ENCODE peak calls at places on chromosomes 13 and 19, in six cellular contexts. Z, P, M, N, C and R are unnamed samples.

GRCh38 chr19:33906578-33907335 is 110.1 kb downstream of the KCTD15 start:
- DNase-seq in C (no peak), N (peak; percentile 6), P (no peak), Z (peak; percentile 24), M (no peak), R (peak; percentile 23)

GRCh38 chr19:32339988-32340874 is 5.2 kb upstream of the ZNF507 start:
- DNase-seq in Z (peak; percentile 77), C (no peak), P (peak; percentile 37), N (peak; percentile 46), M (peak; percentile 65), R (peak; percentile 61)

GRCh38 chr19:1469936-1470863 is 8.8 kb downstream of the C19orf25 start:
- DNase-seq in C (no peak), Z (no peak), M (peak; percentile 64), P (no peak), N (no peak), R (no peak)

GRCh38 chr19:10699650-10700335 is 1.4 kb upstream of the QTRT1 start:
- DNase-seq in Z (peak; percentile 63), C (peak; percentile 35), P (peak; percentile 92), M (peak; percentile 82), N (peak; percentile 35), R (peak; percentile 64)

GRCh38 chr13:35979378-35979911 is 151.7 kb downstream of the DCLK1 start:
- DNase-seq in M (no peak), Z (no peak), P (no peak), N (no peak), C (no peak), R (peak; percentile 39)

GRCh38 chr19:31252476-31252875 is 96.8 kb downstream of the TSHZ3 start:
- DNase-seq in N (no peak), C (no peak), Z (no peak), P (no peak), M (no peak), R (no peak)

GRCh38 chr19:3459322-3459881 is 20.9 kb downstream of the SMIM24 start:
- DNase-seq in P (no peak), Z (peak; percentile 93), N (no peak), M (peak; percentile 45), C (no peak), R (peak; percentile 96)

GRCh38 chr13:41071775-41072174 is 10.5 kb downstream of the WBP4 start:
- DNase-seq in Z (no peak), C (no peak), N (no peak), P (no peak), M (no peak), R (no peak)

GRCh38 chr19:49506575-49507105 is 5.8 kb upstream of the FCGRT start:
- DNase-seq in P (peak; percentile 80), Z (peak; percentile 75), M (peak; percentile 84), C (no peak), N (peak; percentile 71), R (peak; percentile 64)

GRCh38 chr13:27627377-27627776 is 5.7 kb downstream of the POLR1D start:
- DNase-seq in N (no peak), C (no peak), P (no peak), Z (no peak), M (no peak), R (no peak)

GRCh38 chr13:105806335-105806920 is 729.0 kb downstream of the EFNB2 start:
- DNase-seq in C (no peak), M (no peak), N (no peak), P (no peak), Z (no peak), R (no peak)
- TF ChIP-seq MYC in C (no peak), M (no peak), N (no peak), P (no peak), Z (no peak), R (no peak)

GRCh38 chr19:35828694-35829301 is 16.2 kb upstream of the PRODH2 start:
- DNase-seq in P (peak; percentile 47), C (no peak), M (peak; percentile 82), Z (peak; percentile 59), N (peak; percentile 66), R (peak; percentile 45)
- TF ChIP-seq MYC in P (peak; percentile 31), C (no peak), M (no peak), Z (no peak), N (peak; percentile 70), R (no peak)

GRCh38 chr19:15591796-15592195 is 23.2 kb upstream of the CYP4F8 start:
- DNase-seq in N (no peak), P (no peak), C (no peak), M (no peak), Z (no peak), R (no peak)

GRCh38 chr19:15584541-15585115 is 30.4 kb upstream of the CYP4F8 start:
- DNase-seq in Z (peak; percentile 69), P (peak; percentile 85), N (peak; percentile 74), M (peak; percentile 82), C (no peak), R (peak; percentile 58)

GRCh38 chr19:15589760-15590451 is 25.1 kb upstream of the CYP4F8 start:
- DNase-seq in N (no peak), M (no peak), Z (no peak), P (no peak), C (no peak), R (no peak)

GRCh38 chr19:15584095-15584494 is 30.9 kb upstream of the CYP4F8 start:
- DNase-seq in C (no peak), P (no peak), Z (no peak), N (no peak), M (no peak), R (no peak)

DNA sequence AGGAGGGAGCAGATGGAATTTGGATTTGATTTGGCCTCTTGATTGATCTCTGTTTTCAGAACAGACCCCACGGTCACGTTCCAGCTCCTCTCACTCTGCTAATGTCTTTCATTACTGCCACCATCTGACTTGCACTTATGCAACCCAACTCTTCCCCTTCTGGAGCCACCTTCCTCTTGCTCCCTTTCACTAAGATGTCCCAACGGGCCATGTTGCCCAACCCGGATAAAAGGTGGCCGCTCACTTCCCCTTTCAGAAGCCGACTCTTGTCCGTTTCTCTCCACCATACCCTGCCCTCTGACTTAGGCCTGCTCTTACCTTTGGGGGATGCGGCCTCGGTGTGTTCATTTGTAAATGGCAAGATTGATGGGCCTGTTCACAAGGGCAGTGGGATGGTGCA is 27.4 kb upstream of the CYP4F8 start:
- DNase-seq in C (no peak), P (peak; percentile 97), N (no peak), M (no peak), Z (no peak), R (no peak)
- TF ChIP-seq MYC in C (no peak), P (peak; percentile 82), N (no peak), M (no peak), Z (no peak), R (no peak)

DNA sequence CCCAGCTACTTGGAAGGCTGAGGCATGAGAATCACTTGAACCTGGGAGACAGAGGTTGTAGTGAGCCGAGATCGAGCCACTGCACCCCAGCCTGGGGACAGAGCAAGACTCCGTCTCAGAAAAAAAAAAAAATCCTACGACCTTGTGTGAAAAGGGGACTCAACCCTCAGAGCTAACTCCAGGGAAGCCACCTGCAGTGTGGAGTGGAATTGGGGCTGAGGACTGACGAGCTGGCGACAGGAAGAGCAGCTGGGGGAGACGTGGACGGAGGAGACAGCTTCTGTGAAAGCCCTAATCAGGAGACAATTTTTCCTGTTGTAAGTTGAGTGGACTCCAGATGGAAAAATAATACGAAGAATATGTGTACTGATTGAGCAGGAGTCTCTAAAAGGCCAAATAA is 11.9 kb upstream of the LAIR1 start:
- DNase-seq in M (no peak), P (no peak), C (no peak), N (no peak), Z (no peak), R (no peak)
- TF ChIP-seq MYC in M (no peak), P (no peak), C (no peak), N (no peak), Z (no peak), R (no peak)

DNA sequence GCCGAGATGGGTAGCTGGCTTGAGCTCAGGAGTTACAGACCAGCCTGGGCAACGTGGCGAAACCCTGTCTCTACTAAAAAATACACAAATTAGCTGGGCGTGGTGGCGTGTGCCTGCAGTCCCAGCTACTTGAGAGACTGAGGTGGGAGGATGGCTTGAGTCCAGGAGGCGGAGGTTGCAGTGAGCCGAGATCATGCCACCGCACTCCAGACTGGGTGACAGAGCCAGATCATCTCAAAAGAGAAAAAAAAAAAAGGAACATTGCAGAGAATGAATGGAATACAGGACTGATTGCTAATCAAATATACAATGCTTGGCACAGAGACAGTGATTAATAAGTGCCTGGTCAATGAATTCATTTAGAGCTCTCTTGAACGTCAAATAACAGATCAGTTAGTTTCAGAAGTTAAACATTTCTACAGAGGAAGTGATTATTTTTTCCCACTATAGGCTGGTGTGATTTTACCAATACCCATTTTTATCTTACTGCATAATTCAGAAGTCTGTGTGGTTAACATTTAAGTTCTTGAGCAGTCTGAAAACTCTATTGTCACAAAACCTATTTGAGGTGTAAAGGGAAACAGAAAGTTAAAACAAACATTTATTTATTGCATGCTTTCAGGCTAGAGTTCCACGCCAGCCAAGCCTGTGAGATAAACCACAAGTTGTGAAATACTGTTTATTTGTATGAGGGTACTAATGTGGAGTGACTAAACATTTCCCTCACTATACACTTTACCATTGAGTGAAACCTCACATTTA is 7.7 kb upstream of the TBC1D4 start:
- DNase-seq in C (peak; percentile 76), N (peak; percentile 46), M (no peak), Z (peak; percentile 51), P (peak; percentile 75), R (no peak)
- TF ChIP-seq MYC in C (no peak), N (no peak), M (no peak), Z (no peak), P (peak; percentile 54), R (no peak)

DNA sequence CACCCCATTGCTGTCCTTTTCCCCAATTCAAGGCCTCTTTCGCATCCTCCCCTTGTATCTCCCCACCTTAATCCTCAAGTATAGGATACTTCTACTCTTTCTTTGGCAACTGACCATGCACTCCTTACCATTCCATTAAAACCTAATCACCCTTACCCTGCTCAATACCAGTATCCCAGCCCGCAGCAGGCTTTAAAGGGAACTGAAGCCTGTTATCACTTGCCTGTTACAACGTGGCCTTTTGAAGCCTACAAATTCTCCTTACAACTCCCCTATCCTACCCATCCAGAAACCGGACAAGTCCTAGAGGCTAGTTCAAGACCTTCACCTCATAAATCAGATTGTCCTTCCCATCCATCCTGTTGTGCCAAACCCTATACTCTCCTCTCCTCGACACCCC is 16.2 kb upstream of the OR10H1 start:
- DNase-seq in P (no peak), C (no peak), M (no peak), N (no peak), Z (no peak), R (no peak)
- TF ChIP-seq MYC in P (no peak), C (no peak), M (no peak), N (no peak), Z (no peak), R (no peak)

DNA sequence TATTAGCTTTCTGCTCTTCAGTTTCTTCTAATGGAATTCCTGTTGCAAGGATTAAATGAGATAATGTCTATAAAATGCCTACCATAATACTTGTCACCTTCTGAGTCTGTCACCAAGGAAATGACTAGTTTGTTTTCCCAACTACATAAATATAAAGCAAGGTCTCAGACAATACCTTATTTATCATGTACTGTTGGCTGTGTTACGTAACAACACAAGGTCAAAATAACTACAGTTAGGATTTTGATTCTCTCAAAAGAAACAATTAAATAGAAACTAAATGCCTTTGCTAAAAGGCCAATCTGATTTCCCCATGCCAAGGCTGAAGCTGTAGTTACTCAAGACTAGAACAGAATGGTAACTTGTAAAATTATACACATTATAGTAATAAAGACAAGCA is 134.5 kb downstream of the PCDH9 start:
- DNase-seq in Z (peak; percentile 71), N (no peak), P (no peak), C (no peak), M (no peak), R (peak; percentile 2)
- TF ChIP-seq MYC in Z (no peak), N (no peak), P (no peak), C (no peak), M (no peak), R (no peak)